ENCODE peak calls at places on chromosomes 13 and 19, in five cellular contexts. M is IMR-90, B is HepG2, G is A549, K is K562. D is an unnamed sample.

GRCh38 chr13:80360298-80360827 is 19.4 kb upstream of the SPRY2 start:
- DNase-seq in M (no peak), B (no peak), G (no peak), K (no peak), D (no peak)

GRCh38 chr13:103605546-103606326 is 539.5 kb upstream of the SLC10A2 start:
- DNase-seq in M (no peak), B (no peak), G (no peak), K (no peak), D (no peak)

GRCh38 chr13:50400930-50401553 is 385.8 kb downstream of the KCNRG start:
- DNase-seq in M (peak), B (peak), G (no peak), K (no peak), D (no peak)

GRCh38 chr13:80399340-80400163 is 58.6 kb upstream of the SPRY2 start:
- DNase-seq in M (no peak), B (no peak), G (no peak), K (no peak), D (no peak)

GRCh38 chr19:3785464-3785937 is 680 bp downstream of the MATK start:
- DNase-seq in M (no peak), B (no peak), G (no peak), K (peak), D (no peak)

GRCh38 chr19:18700501-18701249 is 17.2 kb downstream of the CRTC1 start:
- DNase-seq in M (peak), B (no peak), G (no peak), K (peak), D (peak)

GRCh38 chr19:17513801-17514200 is 2.4 kb downstream of the PGLS start:
- DNase-seq in M (no peak), B (no peak), G (no peak), K (no peak), D (no peak)

GRCh38 chr19:10871711-10872550 is 578 bp downstream of the CARM1 start:
- DNase-seq in M (no peak), B (no peak), G (no peak), K (peak), D (no peak)

GRCh38 chr13:94595006-94595942 is 678 bp downstream of the TGDS start:
- DNase-seq in M (peak), B (no peak), G (peak), K (peak), D (no peak)

GRCh38 chr13:39676315-39676876 is 20.9 kb downstream of the COG6 start:
- DNase-seq in M (peak), B (peak), G (peak), K (peak), D (no peak)

DNA sequence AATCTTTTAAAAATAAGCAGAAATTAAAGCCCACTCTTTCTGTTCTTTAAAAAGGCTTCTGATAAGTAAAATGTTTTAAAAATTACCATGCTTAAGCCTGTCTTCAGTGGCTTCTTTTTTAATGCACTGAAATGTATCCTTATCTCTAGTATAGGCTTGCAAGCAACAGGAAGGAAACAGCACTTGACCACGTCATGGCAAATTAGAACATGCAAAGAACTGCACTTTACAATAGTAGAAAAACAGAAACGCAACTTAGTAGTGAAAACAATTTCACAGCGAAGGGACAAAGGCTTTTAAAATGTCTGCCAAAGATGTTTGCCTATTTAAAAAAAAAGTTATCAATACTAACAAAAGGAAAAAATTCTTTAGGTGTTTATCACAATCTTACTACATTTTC is 36.3 kb downstream of the ELF1 start:
- DNase-seq in M (peak), B (no peak), G (no peak), K (peak), D (no peak)
- TF ChIP-seq CEBPB in M (no peak), B (no peak), G (no peak), K (no peak), D (no peak)

GRCh38 chr13:110173247-110173818 is 133.6 kb downstream of the COL4A1 start:
- DNase-seq in M (peak), B (no peak), G (no peak), K (no peak), D (no peak)
- TF ChIP-seq CEBPB in M (no peak), B (no peak), G (no peak), K (no peak), D (no peak)

DNA sequence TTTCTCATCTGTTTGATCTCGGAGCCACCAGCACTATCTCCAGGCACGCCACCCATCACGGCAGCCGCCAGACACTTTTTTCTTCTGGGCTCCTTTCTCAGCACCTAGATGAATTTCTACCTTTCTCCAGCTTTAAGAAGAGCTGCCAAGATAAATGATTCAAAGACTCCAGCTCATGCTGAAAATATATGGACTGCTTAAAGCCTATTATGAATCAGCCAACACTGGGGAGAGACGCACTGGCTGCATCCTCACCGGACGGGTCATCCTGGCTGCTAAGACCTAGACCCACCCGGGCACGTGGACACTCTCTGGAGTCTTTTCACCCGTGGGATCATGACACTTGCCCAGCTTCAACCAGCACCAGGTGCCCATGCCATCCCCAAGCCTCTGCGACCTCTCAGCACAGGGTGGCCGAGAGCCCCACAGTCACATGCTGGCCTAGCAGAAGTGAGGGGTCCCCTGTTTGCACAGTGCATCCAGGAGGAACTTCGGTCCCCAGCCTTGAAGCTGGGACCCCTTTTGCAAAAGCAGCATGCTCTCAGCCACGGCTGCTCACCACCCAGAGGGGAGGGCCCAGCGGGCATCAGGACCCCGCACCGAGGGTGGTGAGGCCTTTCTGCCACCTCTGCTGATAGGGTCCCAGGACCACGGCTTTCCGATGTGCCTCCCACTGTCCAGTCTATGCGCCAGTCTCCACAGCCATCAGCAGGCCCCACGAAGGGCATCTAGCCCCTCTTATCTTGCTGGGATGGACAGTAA is 72.8 kb downstream of the CEBPG start:
- DNase-seq in M (peak), B (no peak), G (no peak), K (no peak), D (no peak)
- TF ChIP-seq CEBPB in M (no peak), B (no peak), G (no peak), K (no peak), D (no peak)

DNA sequence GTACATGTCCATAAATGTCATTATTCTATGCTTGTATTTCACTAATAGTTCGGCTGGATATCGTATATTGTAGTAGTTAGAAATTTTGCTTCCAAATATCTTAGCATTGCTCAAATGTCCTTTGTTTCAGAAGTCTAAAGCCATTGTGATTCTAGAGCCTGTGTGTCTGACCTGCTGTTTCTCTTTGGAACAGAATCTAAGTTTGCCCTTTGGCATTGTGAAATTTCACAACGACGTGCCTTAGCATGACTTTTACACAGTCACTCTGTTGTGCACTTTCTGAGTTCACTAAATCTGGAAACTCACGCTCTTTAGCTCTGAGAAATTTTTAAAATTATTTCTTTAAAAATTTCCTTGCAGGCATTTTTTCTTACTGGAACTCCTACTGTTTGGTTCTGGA is 152.2 kb downstream of the TBC1D4 start:
- DNase-seq in M (no peak), B (peak), G (no peak), K (no peak), D (no peak)
- TF ChIP-seq CEBPB in M (peak), B (peak), G (no peak), K (no peak), D (no peak)

DNA sequence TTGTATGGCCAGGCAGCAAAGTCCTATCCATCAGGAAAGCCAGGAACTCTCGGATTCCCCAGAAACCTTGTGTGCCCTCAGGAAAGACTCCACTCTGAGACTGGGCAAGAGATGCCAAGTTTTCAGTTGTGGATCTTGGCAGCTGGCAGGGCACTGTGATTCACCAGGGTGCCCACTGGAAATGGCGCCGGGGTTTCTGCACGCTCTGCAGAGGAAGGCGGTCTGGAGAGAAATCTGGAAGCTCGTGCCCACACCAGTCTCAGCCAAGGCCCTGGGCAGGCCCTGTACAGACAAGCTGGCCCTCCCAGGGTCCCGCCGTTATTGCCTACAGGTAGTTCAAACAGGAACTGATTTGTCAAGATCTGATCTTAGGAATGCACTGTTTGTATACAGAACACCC is 4.9 kb downstream of the NAPA start:
- DNase-seq in M (no peak), B (no peak), G (no peak), K (no peak), D (no peak)
- TF ChIP-seq CEBPB in M (no peak), B (no peak), G (no peak), K (no peak), D (no peak)

GRCh38 chr13:113763961-113764792 is 5.2 kb downstream of the TMEM255B start:
- DNase-seq in M (no peak), B (no peak), G (no peak), K (no peak), D (no peak)
- TF ChIP-seq CEBPB in M (no peak), B (no peak), G (no peak), K (no peak), D (no peak)

DNA sequence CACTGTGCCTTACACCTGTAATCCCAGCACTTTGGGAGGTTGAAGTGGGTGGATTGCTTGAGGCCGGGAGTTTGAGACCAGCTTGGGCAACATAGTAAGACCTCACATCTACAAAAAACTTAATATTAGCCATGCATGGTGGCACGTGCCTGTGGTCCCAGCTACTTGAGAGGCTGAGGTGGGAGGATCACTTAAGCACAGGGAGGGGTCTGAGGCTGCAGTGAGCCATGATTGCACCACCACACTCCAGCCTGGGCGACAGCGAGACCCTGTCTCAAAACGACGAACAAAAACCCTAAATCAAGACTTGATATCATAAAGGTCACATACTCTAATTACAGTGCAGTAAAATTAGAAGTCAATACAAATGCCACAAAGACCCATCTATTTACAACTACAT is 17.4 kb downstream of the SLC7A9 start:
- DNase-seq in M (no peak), B (no peak), G (no peak), K (no peak), D (no peak)
- TF ChIP-seq CEBPB in M (no peak), B (no peak), G (no peak), K (no peak), D (no peak)

DNA sequence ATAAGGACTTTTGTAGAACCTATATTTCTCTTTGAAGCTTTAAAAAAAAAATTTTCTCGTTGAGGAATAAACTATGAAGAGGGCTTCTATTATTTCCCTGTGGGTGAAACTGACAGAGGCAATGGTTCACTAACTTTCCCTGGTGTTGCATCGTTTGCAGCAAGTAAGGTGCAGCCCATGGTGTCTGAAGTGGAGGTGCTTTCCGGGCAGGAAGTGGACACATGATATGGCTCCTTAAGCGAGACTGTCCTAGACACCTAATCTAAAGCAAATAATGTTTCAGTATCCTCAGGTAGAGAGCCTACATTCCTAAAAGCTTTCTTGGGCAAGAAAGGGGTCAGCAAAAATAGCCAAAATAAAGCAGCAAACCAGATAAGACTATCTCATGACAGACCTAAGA is 437.6 kb upstream of the ARGLU1 start:
- DNase-seq in M (no peak), B (no peak), G (no peak), K (no peak), D (no peak)
- TF ChIP-seq CEBPB in M (no peak), B (no peak), G (no peak), K (no peak), D (no peak)

DNA sequence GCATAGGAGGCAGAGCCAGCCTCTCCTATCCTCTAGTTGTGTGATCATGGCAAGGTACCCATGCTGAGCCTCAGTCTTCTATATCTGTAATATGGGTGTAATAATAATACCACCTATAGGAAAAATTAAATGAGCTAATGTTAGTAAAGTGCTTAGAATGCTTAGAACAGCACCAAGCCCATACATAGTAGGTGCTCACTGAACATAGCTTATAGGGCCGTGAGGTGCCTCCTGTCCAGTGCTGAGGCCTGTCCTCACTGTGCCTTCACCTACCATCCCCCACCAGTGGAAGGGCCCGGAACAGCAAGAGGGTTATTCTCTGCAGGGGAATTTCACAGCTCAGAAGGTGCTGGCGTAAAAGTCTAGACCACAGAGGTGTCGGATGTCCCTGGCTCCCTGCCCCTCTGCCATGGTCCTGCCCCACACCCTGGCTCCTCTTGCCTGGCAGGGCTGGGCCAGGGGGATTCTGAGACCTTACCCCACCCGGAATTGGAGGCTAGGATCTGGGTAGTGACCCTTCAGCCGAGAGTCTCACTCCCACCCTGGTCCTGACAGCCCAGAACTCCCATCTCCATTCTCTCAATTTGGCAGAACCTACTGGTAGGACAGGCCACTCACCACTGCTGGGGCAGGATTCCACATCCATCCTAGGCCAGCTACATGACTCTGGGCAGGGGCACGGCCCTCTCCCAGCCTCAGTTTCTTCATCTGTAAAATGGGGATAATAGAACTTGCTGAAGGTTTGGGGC is 2.2 kb upstream of the SCN1B start:
- DNase-seq in M (peak), B (no peak), G (no peak), K (no peak), D (no peak)
- TF ChIP-seq CEBPB in M (no peak), B (no peak), G (no peak), K (no peak), D (no peak)

D was measured in H1.